ENCODE peak calls at places on chromosome 13, in eight cellular contexts. E is HepG2, C is esophagus muscularis mucosa, Y is spleen, N is transverse colon, Q is stomach, R is prostate gland, A is SK-N-SH. I is an unnamed sample.

GRCh38 chr13:110563463-110563774 is 1.9 kb upstream of the RAB20 start:
- DNase-seq in E (no peak), C (no peak), Y (no peak), N (no peak), Q (no peak), R (no peak), A (no peak), I (no peak)

GRCh38 chr13:24693862-24694471 is 13.8 kb downstream of the ATP12A start:
- DNase-seq in E (peak; percentile 60), C (no peak), Y (no peak), N (peak; percentile 36), Q (peak; percentile 46), R (peak; percentile 53), A (peak; percentile 84), I (no peak)

GRCh38 chr13:27808866-27809546 is 16.7 kb downstream of the GSX1 start:
- DNase-seq in E (no peak), C (no peak), Y (no peak), N (no peak), Q (no peak), R (no peak), A (no peak), I (peak; percentile 18)

GRCh38 chr13:19169991-19170390 is 11.6 kb downstream of the TUBA3C start:
- DNase-seq in E (no peak), C (no peak), Y (peak; percentile 59), N (no peak), Q (no peak), R (no peak), A (no peak), I (no peak)

GRCh38 chr13:101144808-101145419 is 271.4 kb downstream of the NALCN start:
- DNase-seq in E (peak; percentile 38), C (no peak), Y (no peak), N (no peak), Q (no peak), R (peak; percentile 14), A (peak; percentile 46), I (no peak)

GRCh38 chr13:29935309-29935981 is 85.0 kb upstream of the UBL3 start:
- DNase-seq in E (no peak), C (no peak), Y (peak; percentile 89), N (peak; percentile 51), Q (peak; percentile 48), R (no peak), A (no peak), I (no peak)

GRCh38 chr13:43348397-43348796 is 325.0 kb downstream of the DNAJC15 start:
- DNase-seq in E (no peak), C (no peak), Y (no peak), N (no peak), Q (no peak), R (no peak), A (no peak), I (no peak)

GRCh38 chr13:85806553-85807175 is 7.4 kb upstream of the SLITRK6 start:
- DNase-seq in E (peak; percentile 41), C (no peak), Y (no peak), N (no peak), Q (no peak), R (no peak), A (peak; percentile 17), I (no peak)

GRCh38 chr13:26498524-26499208 is 58.8 kb upstream of the WASF3 start:
- DNase-seq in E (no peak), C (no peak), Y (no peak), N (no peak), Q (no peak), R (no peak), A (no peak), I (peak; percentile 47)

GRCh38 chr13:48730971-48731658 is 77.4 kb downstream of the CYSLTR2 start:
- DNase-seq in E (no peak), C (no peak), Y (no peak), N (no peak), Q (no peak), R (no peak), A (no peak), I (no peak)

GRCh38 chr13:105806335-105806920 is 729.0 kb downstream of the EFNB2 start:
- DNase-seq in E (no peak), C (no peak), Y (no peak), N (no peak), Q (no peak), R (no peak), A (no peak), I (no peak)

GRCh38 chr13:98143601-98144500 is 957 bp downstream of the FARP1 start:
- DNase-seq in E (no peak), C (no peak), Y (peak; percentile 73), N (peak; percentile 23), Q (no peak), R (peak; percentile 24), A (peak; percentile 75), I (peak; percentile 64)

GRCh38 chr13:74550039-74550438 is 415.8 kb upstream of the KLF12 start:
- DNase-seq in E (no peak), C (no peak), Y (no peak), N (no peak), Q (no peak), R (no peak), A (no peak), I (no peak)

GRCh38 chr13:46341112-46341711 is 45.8 kb downstream of the RUBCNL start:
- DNase-seq in E (no peak), C (no peak), Y (no peak), N (no peak), Q (no peak), R (no peak), A (no peak), I (no peak)

GRCh38 chr13:96218475-96218874 is 128.6 kb downstream of the HS6ST3 start:
- DNase-seq in E (no peak), C (no peak), Y (no peak), N (no peak), Q (no peak), R (no peak), A (no peak), I (no peak)

GRCh38 chr13:29849071-29849541 is 1.3 kb downstream of the UBL3 start:
- DNase-seq in E (peak; percentile 13), C (no peak), Y (peak; percentile 78), N (peak; percentile 31), Q (no peak), R (peak; percentile 21), A (peak; percentile 38), I (no peak)

GRCh38 chr13:77470986-77471385 is 64.5 kb upstream of the SCEL start:
- DNase-seq in E (no peak), C (no peak), Y (no peak), N (no peak), Q (no peak), R (no peak), A (no peak), I (no peak)

GRCh38 chr13:108657520-108657919 is 28.1 kb downstream of the MYO16 start:
- DNase-seq in E (no peak), C (no peak), Y (no peak), N (no peak), Q (no peak), R (no peak), A (no peak), I (no peak)

GRCh38 chr13:112984954-112985802 is 16.2 kb downstream of the MCF2L start:
- DNase-seq in E (peak; percentile 82), C (no peak), Y (no peak), N (peak; percentile 62), Q (peak; percentile 66), R (peak; percentile 41), A (no peak), I (no peak)

GRCh38 chr13:98279473-98280175 is 102.6 kb upstream of the RNF113B start:
- DNase-seq in E (no peak), C (no peak), Y (peak; percentile 82), N (no peak), Q (no peak), R (no peak), A (peak; percentile 33), I (no peak)

GRCh38 chr13:109331898-109332297 is 454.5 kb downstream of the IRS2 start:
- DNase-seq in E (no peak), C (no peak), Y (no peak), N (no peak), Q (no peak), R (no peak), A (peak; percentile 50), I (no peak)

GRCh38 chr13:99525967-99526366 is 24.7 kb downstream of the TM9SF2 start:
- DNase-seq in E (no peak), C (no peak), Y (peak; percentile 53), N (no peak), Q (no peak), R (no peak), A (no peak), I (no peak)

GRCh38 chr13:99523838-99524237 is 22.6 kb downstream of the TM9SF2 start:
- DNase-seq in E (no peak), C (no peak), Y (no peak), N (no peak), Q (no peak), R (no peak), A (no peak), I (no peak)

GRCh38 chr13:99526549-99526948 is 25.3 kb downstream of the TM9SF2 start:
- DNase-seq in E (no peak), C (no peak), Y (no peak), N (no peak), Q (no peak), R (no peak), A (no peak), I (no peak)

GRCh38 chr13:99527346-99527745 is 26.1 kb downstream of the TM9SF2 start:
- DNase-seq in E (no peak), C (no peak), Y (no peak), N (no peak), Q (no peak), R (no peak), A (no peak), I (no peak)

DNA sequence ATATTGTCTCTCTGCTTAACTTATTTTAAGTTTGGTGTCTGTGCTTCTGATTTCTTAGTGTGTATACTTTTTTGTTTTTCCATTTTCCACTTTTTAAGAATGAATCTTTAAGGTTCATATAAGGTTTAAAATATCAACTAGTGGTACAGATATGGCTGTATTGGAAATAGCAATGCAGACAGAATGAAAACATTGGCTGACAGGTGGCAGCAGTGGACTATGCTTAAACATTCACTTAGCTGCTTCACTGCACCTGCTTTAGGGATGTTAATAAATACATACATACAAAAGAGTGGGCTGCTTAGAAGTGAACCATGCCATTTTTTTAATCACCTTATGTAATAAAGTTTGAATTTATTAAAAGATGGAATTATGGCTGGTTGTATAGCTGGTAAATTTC is 27.3 kb downstream of the TM9SF2 start:
- DNase-seq in E (peak; percentile 17), C (no peak), Y (no peak), N (no peak), Q (no peak), R (no peak), A (no peak), I (no peak)
- TF ChIP-seq CTCF in E (peak; percentile 64), C (no peak), Y (no peak), N (no peak), Q (no peak), R (no peak), A (no peak), I (no peak)

GRCh38 chr13:75558130-75558840 is 8.7 kb downstream of the UCHL3 start:
- DNase-seq in E (no peak), C (no peak), Y (no peak), N (no peak), Q (no peak), R (no peak), A (peak; percentile 23), I (no peak)
- H3K36me3 ChIP-seq in E (peaks cover 24% of the 10 kb centered on the region), C (peaks cover 9% of the 10 kb centered on the region), Y (no peaks in the 10 kb centered on the region), N (peaks cover 16% of the 10 kb centered on the region), Q (no peaks in the 10 kb centered on the region), R (no peaks in the 10 kb centered on the region), A (peaks cover 20% of the 10 kb centered on the region), I (no peaks in the 10 kb centered on the region)

GRCh38 chr13:33003458-33004019 is 12.7 kb upstream of the KL start:
- DNase-seq in E (no peak), C (no peak), Y (no peak), N (no peak), Q (no peak), R (no peak), A (no peak), I (no peak)
- TF ChIP-seq POLR2AphosphoS5 in E (no peak), C (no peak), Y (no peak), N (no peak), Q (no peak), R (no peak), A (no peak), I (no peak)

GRCh38 chr13:51583875-51584730 is at the start of gene WDFY2:
- DNase-seq in E (peak; percentile 99), C (peak; percentile 100), Y (peak; percentile 100), N (peak; percentile 100), Q (peak; percentile 99), R (peak; percentile 100), A (peak; percentile 96), I (peak; percentile 100)
- TF ChIP-seq CTCF in E (peak; percentile 64), C (no peak), Y (no peak), N (no peak), Q (no peak), R (no peak), A (no peak), I (no peak)